ENCODE peak calls at places on chromosome 22, in six cellular contexts. R, L, B, T, F and I are unnamed samples.

GRCh38 chr22:27086728-27087450 is 429.5 kb downstream of the MIAT start:
- DNase-seq in T (no peak), L (no peak), R (no peak), F (no peak), B (no peak), I (no peak)

GRCh38 chr22:48503035-48503625 is 1324.5 kb downstream of the BRD1 start:
- DNase-seq in T (no peak), L (no peak), R (no peak), F (no peak), B (no peak), I (no peak)

GRCh38 chr22:25453557-25453956 is 110.9 kb upstream of the GRK3 start:
- DNase-seq in R (no peak), F (no peak), B (peak), T (no peak), L (no peak), I (no peak)

GRCh38 chr22:50523806-50524663 is 1.4 kb downstream of the SCO2 start:
- DNase-seq in T (no peak), L (no peak), R (no peak), B (peak), F (no peak), I (no peak)

GRCh38 chr22:45878901-45879551 is 97.9 kb downstream of the WNT7B start:
- DNase-seq in T (no peak), F (no peak), R (no peak), B (no peak), L (no peak), I (no peak)

GRCh38 chr22:31822523-31822922 is 68.7 kb downstream of the DEPDC5 start:
- DNase-seq in R (no peak), L (no peak), B (no peak), F (no peak), T (no peak), I (no peak)

GRCh38 chr22:43343262-43343988 is at the start of gene SCUBE1:
- DNase-seq in F (no peak), T (no peak), L (peak), B (peak), R (peak), I (peak)

GRCh38 chr22:48106215-48106614 is 1343.8 kb downstream of the TBC1D22A start:
- DNase-seq in B (no peak), L (no peak), R (no peak), F (no peak), T (no peak), I (no peak)

GRCh38 chr22:32752326-32752725 is 49.2 kb upstream of the TIMP3 start:
- DNase-seq in F (no peak), L (no peak), B (no peak), R (no peak), T (no peak), I (no peak)

GRCh38 chr22:22164541-22165272 is 79.9 kb upstream of the VPREB1 start:
- DNase-seq in B (no peak), F (no peak), R (no peak), T (no peak), L (no peak), I (no peak)

GRCh38 chr22:46734830-46735453 is 3.1 kb downstream of the CERK start:
- DNase-seq in T (peak), F (no peak), L (no peak), B (no peak), R (no peak), I (no peak)

GRCh38 chr22:39316440-39317083 is 2.9 kb downstream of the RPL3 start:
- DNase-seq in F (no peak), B (peak), L (peak), R (peak), T (peak), I (peak)

GRCh38 chr22:24112188-24112587 is 69.1 kb upstream of the SUSD2 start:
- DNase-seq in F (no peak), B (no peak), R (no peak), T (no peak), L (no peak), I (no peak)

GRCh38 chr22:27146871-27147591 is 489.6 kb downstream of the MIAT start:
- DNase-seq in T (no peak), L (no peak), F (no peak), R (peak), B (no peak), I (no peak)

GRCh38 chr22:42829311-42829710 is 27.8 kb downstream of the ARFGAP3 start:
- DNase-seq in R (no peak), B (no peak), L (no peak), F (no peak), T (no peak), I (no peak)

GRCh38 chr22:35306350-35306967 is 6.8 kb downstream of the TOM1 start:
- DNase-seq in R (no peak), T (no peak), F (no peak), B (no peak), L (no peak), I (no peak)

GRCh38 chr22:50422961-50423815 is 51.6 kb downstream of the SBF1 start:
- DNase-seq in L (no peak), B (no peak), R (no peak), T (no peak), F (no peak), I (no peak)

GRCh38 chr22:49983148-49984042 is 22.8 kb downstream of the PIM3 start:
- DNase-seq in L (no peak), T (no peak), R (no peak), F (no peak), B (peak), I (peak)